ENCODE peak calls at places on chromosomes 5 and 9, in four cellular contexts. One of them, this sample, is unnamed.

GRCh38 chr9:137365056-137365455 is 57.9 kb downstream of the EXD3 start:
- DNase-seq in fibroblast of mammary gland: no peak
- DNase-seq in endothelial cell: no peak
- DNase-seq in cardiac muscle cell: no peak
- DNase-seq in this sample: no peak

GRCh38 chr5:95761771-95762680 is 30.9 kb downstream of the RHOBTB3 start:
- DNase-seq in endothelial cell: no peak
- DNase-seq in cardiac muscle cell: no peak
- DNase-seq in fibroblast of mammary gland: peak; percentile 25
- DNase-seq in this sample: no peak

GRCh38 chr5:174414315-174414710 is 310.1 kb upstream of the MSX2 start:
- DNase-seq in fibroblast of mammary gland: no peak
- DNase-seq in cardiac muscle cell: peak; percentile 28
- DNase-seq in endothelial cell: no peak
- DNase-seq in this sample: no peak

GRCh38 chr9:99259231-99259918 is 37.3 kb downstream of the SEC61B start:
- DNase-seq in endothelial cell: no peak
- DNase-seq in fibroblast of mammary gland: peak; percentile 35
- DNase-seq in cardiac muscle cell: peak; percentile 89
- DNase-seq in this sample: peak; percentile 68

GRCh38 chr5:75566710-75567309 is 44.4 kb upstream of the ANKDD1B start:
- DNase-seq in endothelial cell: no peak
- DNase-seq in cardiac muscle cell: peak; percentile 31
- DNase-seq in fibroblast of mammary gland: peak; percentile 95
- DNase-seq in this sample: peak; percentile 68

GRCh38 chr5:421287-421880 is 21.6 kb upstream of the EXOC3 start:
- DNase-seq in cardiac muscle cell: no peak
- DNase-seq in endothelial cell: no peak
- DNase-seq in fibroblast of mammary gland: no peak
- DNase-seq in this sample: no peak

GRCh38 chr5:142881076-142881466 is 110.9 kb downstream of the ARHGAP26 start:
- DNase-seq in endothelial cell: no peak
- DNase-seq in fibroblast of mammary gland: peak; percentile 87
- DNase-seq in cardiac muscle cell: no peak
- DNase-seq in this sample: no peak

GRCh38 chr9:113568481-113569321 is 105.2 kb downstream of the RGS3 start:
- DNase-seq in endothelial cell: no peak
- DNase-seq in cardiac muscle cell: no peak
- DNase-seq in fibroblast of mammary gland: no peak
- DNase-seq in this sample: no peak

GRCh38 chr5:128091579-128091978 is 8.0 kb downstream of the SLC12A2 start:
- DNase-seq in fibroblast of mammary gland: no peak
- DNase-seq in cardiac muscle cell: no peak
- DNase-seq in endothelial cell: no peak
- DNase-seq in this sample: no peak

GRCh38 chr5:98781520-98781919 is 8.1 kb downstream of the RGMB start:
- DNase-seq in cardiac muscle cell: no peak
- DNase-seq in endothelial cell: no peak
- DNase-seq in fibroblast of mammary gland: no peak
- DNase-seq in this sample: no peak

GRCh38 chr5:145937432-145938250 is 1.3 kb downstream of the SH3RF2 start:
- DNase-seq in endothelial cell: no peak
- DNase-seq in cardiac muscle cell: peak; percentile 28
- DNase-seq in fibroblast of mammary gland: peak; percentile 20
- DNase-seq in this sample: peak; percentile 15

GRCh38 chr5:145245354-145245753 is 589.8 kb downstream of the PRELID2 start:
- DNase-seq in fibroblast of mammary gland: peak; percentile 17
- DNase-seq in cardiac muscle cell: peak; percentile 28
- DNase-seq in endothelial cell: no peak
- DNase-seq in this sample: no peak

DNA sequence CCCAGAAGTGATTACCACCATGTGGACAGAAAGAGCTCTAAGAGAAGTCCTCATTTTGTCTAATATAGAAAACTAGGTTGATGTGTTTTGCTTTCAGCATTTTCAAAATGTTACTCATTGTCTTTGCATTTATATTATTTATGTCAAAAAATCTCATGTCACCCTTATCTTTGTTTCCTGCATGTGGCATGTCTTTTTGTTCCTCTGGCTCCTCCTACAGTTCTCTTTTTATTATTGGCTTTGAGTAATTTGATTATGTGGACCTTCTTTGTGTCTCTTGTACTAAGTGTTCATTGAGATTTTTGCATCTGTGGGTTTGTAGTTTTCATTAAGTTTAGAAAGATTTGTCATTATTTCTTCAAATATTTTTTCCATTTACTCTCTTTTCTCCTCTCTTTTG is 58.8 kb downstream of the GNG10 start:
- DNase-seq in endothelial cell: no peak
- DNase-seq in fibroblast of mammary gland: peak; percentile 3
- DNase-seq in cardiac muscle cell: no peak
- DNase-seq in this sample: no peak
- TF ChIP-seq CTCF in endothelial cell: no peak
- TF ChIP-seq CTCF in fibroblast of mammary gland: peak; percentile 9
- TF ChIP-seq CTCF in cardiac muscle cell: peak; percentile 9
- TF ChIP-seq CTCF in this sample: no peak

GRCh38 chr5:2711446-2712425 is 39.7 kb downstream of the IRX2 start:
- DNase-seq in cardiac muscle cell: no peak
- DNase-seq in fibroblast of mammary gland: no peak
- DNase-seq in endothelial cell: no peak
- DNase-seq in this sample: no peak

GRCh38 chr5:2708751-2709150 is 42.7 kb downstream of the IRX2 start:
- DNase-seq in cardiac muscle cell: no peak
- DNase-seq in endothelial cell: no peak
- DNase-seq in fibroblast of mammary gland: no peak
- DNase-seq in this sample: no peak

GRCh38 chr5:2709996-2710689 is 41.3 kb downstream of the IRX2 start:
- DNase-seq in fibroblast of mammary gland: no peak
- DNase-seq in endothelial cell: no peak
- DNase-seq in cardiac muscle cell: no peak
- DNase-seq in this sample: no peak

GRCh38 chr5:2708132-2708531 is 43.3 kb downstream of the IRX2 start:
- DNase-seq in endothelial cell: no peak
- DNase-seq in cardiac muscle cell: no peak
- DNase-seq in fibroblast of mammary gland: no peak
- DNase-seq in this sample: no peak

GRCh38 chr5:2710910-2711309 is 40.6 kb downstream of the IRX2 start:
- DNase-seq in cardiac muscle cell: no peak
- DNase-seq in endothelial cell: no peak
- DNase-seq in fibroblast of mammary gland: peak; percentile 40
- DNase-seq in this sample: no peak
- TF ChIP-seq CTCF in cardiac muscle cell: no peak
- TF ChIP-seq CTCF in endothelial cell: peak; percentile 43
- TF ChIP-seq CTCF in fibroblast of mammary gland: peak; percentile 43
- TF ChIP-seq CTCF in this sample: no peak

GRCh38 chr5:123371575-123372179 is 51.5 kb downstream of the CEP120 start:
- DNase-seq in fibroblast of mammary gland: peak; percentile 31
- DNase-seq in cardiac muscle cell: peak; percentile 59
- DNase-seq in endothelial cell: peak; percentile 71
- DNase-seq in this sample: peak; percentile 32
- TF ChIP-seq CTCF in fibroblast of mammary gland: peak; percentile 64
- TF ChIP-seq CTCF in cardiac muscle cell: peak; percentile 51
- TF ChIP-seq CTCF in endothelial cell: peak; percentile 61
- TF ChIP-seq CTCF in this sample: peak; percentile 63

GRCh38 chr9:77163889-77164288 is 13.4 kb upstream of the VPS13A start:
- DNase-seq in endothelial cell: no peak
- DNase-seq in fibroblast of mammary gland: peak; percentile 81
- DNase-seq in cardiac muscle cell: no peak
- DNase-seq in this sample: no peak

GRCh38 chr9:77162366-77162765 is 15.0 kb upstream of the VPS13A start:
- DNase-seq in cardiac muscle cell: no peak
- DNase-seq in endothelial cell: no peak
- DNase-seq in fibroblast of mammary gland: no peak
- DNase-seq in this sample: no peak

GRCh38 chr9:77161191-77161590 is 16.1 kb upstream of the VPS13A start:
- DNase-seq in fibroblast of mammary gland: no peak
- DNase-seq in endothelial cell: no peak
- DNase-seq in cardiac muscle cell: no peak
- DNase-seq in this sample: no peak

GRCh38 chr9:77158772-77159513 is 18.4 kb upstream of the VPS13A start:
- DNase-seq in endothelial cell: peak; percentile 17
- DNase-seq in fibroblast of mammary gland: peak; percentile 14
- DNase-seq in cardiac muscle cell: no peak
- DNase-seq in this sample: no peak

DNA sequence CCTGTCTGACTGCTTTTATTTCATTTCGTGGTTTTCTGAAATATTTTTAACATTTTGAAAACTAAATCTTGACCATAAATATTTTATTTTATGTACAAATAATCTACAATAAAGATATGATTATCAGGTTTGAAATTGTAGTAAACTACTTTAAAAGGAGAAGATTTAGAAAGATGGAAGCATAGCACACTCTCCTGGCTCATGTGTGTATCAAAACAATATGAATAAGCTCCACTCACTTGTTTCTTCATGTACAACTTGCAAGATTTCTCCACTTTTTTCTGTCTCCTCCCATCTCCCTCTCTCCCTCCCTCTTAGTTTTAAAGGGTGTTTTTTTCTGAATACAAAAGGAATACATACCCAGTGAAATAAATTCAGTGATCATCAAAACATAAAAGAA is 15.4 kb upstream of the VPS13A start:
- DNase-seq in endothelial cell: no peak
- DNase-seq in fibroblast of mammary gland: no peak
- DNase-seq in cardiac muscle cell: no peak
- DNase-seq in this sample: no peak
- TF ChIP-seq CTCF in endothelial cell: no peak
- TF ChIP-seq CTCF in fibroblast of mammary gland: no peak
- TF ChIP-seq CTCF in cardiac muscle cell: peak; percentile 12
- TF ChIP-seq CTCF in this sample: no peak

DNA sequence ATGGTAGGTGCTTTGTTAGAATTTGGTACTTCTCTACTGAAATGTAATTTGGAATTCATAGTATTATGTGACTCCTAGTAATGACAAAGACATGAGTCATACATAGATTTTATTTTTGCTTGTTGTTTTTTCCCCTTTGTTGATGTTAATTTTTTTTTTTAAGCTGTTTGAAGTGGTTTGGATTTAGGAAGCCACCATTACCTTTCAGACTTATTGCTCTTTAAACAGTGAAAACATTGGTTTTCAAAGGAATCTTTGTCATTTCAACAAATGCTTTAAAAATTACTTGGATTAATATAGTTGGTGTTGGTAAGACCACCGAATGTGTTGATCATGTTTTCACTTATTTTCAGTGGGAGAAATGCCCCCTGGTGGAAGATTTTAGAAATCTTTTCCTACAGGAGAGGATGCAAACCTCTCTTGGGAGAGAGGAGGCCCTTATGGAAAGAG is 170.1 kb upstream of the PITX1 start:
- DNase-seq in cardiac muscle cell: no peak
- DNase-seq in fibroblast of mammary gland: no peak
- DNase-seq in endothelial cell: no peak
- DNase-seq in this sample: no peak
- TF ChIP-seq CTCF in cardiac muscle cell: peak; percentile 38
- TF ChIP-seq CTCF in fibroblast of mammary gland: peak; percentile 46
- TF ChIP-seq CTCF in endothelial cell: peak; percentile 43
- TF ChIP-seq CTCF in this sample: no peak

GRCh38 chr9:88378317-88378716 is 9.9 kb upstream of the SPIN1 start:
- DNase-seq in cardiac muscle cell: no peak
- DNase-seq in fibroblast of mammary gland: peak; percentile 10
- DNase-seq in endothelial cell: no peak
- DNase-seq in this sample: no peak
- TF ChIP-seq CTCF in cardiac muscle cell: peak; percentile 18
- TF ChIP-seq CTCF in fibroblast of mammary gland: peak; percentile 24
- TF ChIP-seq CTCF in endothelial cell: peak; percentile 22
- TF ChIP-seq CTCF in this sample: no peak

DNA sequence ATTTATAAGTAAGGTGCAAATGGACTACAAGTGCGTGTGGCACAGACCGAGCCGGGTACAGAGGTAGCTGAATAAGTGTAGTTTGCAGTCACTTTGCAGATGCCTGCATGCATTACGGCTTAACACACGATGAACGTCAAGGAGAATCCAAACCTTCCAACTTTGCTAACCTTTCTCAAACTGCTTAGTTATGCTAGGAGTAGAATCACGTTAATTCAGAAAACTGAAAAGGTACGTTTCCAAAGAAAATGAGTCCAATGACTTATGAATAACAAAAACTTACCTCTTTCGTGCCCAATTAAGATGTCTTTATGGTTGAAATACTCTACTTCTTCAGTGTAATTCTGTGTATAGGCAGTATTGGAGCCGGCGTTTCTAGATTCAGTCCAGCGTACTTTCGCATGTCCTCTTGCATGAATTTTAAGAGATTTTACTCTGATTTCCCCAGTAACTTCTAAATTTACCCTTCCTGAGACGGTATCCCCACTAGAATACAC is 539 bp downstream of the ARRDC3 start:
- DNase-seq in cardiac muscle cell: peak; percentile 49
- DNase-seq in fibroblast of mammary gland: peak; percentile 61
- DNase-seq in endothelial cell: no peak
- DNase-seq in this sample: peak; percentile 52
- TF ChIP-seq CTCF in cardiac muscle cell: no peak
- TF ChIP-seq CTCF in fibroblast of mammary gland: no peak
- TF ChIP-seq CTCF in endothelial cell: no peak
- TF ChIP-seq CTCF in this sample: no peak

GRCh38 chr5:172648008-172648359 is 6.9 kb downstream of the NEURL1B start:
- DNase-seq in fibroblast of mammary gland: no peak
- DNase-seq in cardiac muscle cell: no peak
- DNase-seq in endothelial cell: no peak
- DNase-seq in this sample: no peak

GRCh38 chr5:172645271-172645670 is 4.2 kb downstream of the NEURL1B start:
- DNase-seq in fibroblast of mammary gland: no peak
- DNase-seq in cardiac muscle cell: peak; percentile 52
- DNase-seq in endothelial cell: no peak
- DNase-seq in this sample: no peak

GRCh38 chr5:172648755-172649154 is 7.7 kb downstream of the NEURL1B start:
- DNase-seq in cardiac muscle cell: no peak
- DNase-seq in fibroblast of mammary gland: no peak
- DNase-seq in endothelial cell: no peak
- DNase-seq in this sample: no peak

GRCh38 chr5:172647341-172648007 is 6.4 kb downstream of the NEURL1B start:
- DNase-seq in cardiac muscle cell: no peak
- DNase-seq in fibroblast of mammary gland: no peak
- DNase-seq in endothelial cell: no peak
- DNase-seq in this sample: no peak

GRCh38 chr5:172646716-172647285 is 5.7 kb downstream of the NEURL1B start:
- DNase-seq in fibroblast of mammary gland: no peak
- DNase-seq in endothelial cell: peak; percentile 47
- DNase-seq in cardiac muscle cell: peak; percentile 70
- DNase-seq in this sample: no peak
- TF ChIP-seq CTCF in fibroblast of mammary gland: no peak
- TF ChIP-seq CTCF in endothelial cell: peak; percentile 19
- TF ChIP-seq CTCF in cardiac muscle cell: peak; percentile 47
- TF ChIP-seq CTCF in this sample: no peak

DNA sequence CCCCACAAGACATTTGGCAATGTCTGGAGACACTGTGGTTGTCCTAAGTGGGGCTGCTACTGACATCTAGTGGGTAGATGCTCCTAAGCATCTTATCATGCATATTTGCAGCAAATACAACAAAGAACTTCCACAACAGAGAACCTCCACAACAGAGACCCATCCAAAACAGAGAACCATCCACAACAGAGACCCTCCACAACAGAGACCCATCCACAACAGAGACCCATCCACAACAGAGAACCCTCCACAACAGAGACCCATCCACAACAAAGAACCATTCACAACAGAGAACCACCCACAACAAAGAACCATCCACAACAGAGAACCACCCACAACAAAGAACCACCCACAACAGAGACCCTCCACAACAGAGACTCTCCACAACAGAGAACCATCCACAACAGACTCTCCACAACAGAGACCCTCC is 32.8 kb downstream of the ARPC5L start:
- DNase-seq in fibroblast of mammary gland: peak; percentile 64
- DNase-seq in cardiac muscle cell: peak; percentile 36
- DNase-seq in endothelial cell: peak; percentile 22
- DNase-seq in this sample: peak; percentile 58
- TF ChIP-seq CTCF in fibroblast of mammary gland: peak; percentile 68
- TF ChIP-seq CTCF in cardiac muscle cell: peak; percentile 64
- TF ChIP-seq CTCF in endothelial cell: no peak
- TF ChIP-seq CTCF in this sample: peak; percentile 28

This sample was measured in activated CD8-positive, alpha-beta T cell treated with anti-CD3 and anti-CD28 coated beads for 36 hours.